ENCODE peak calls at places on chromosomes 12 and 14, in five cellular contexts. C, H, I, P and B are unnamed samples.

GRCh38 chr14:103391048-103391447 is 5.8 kb downstream of the MARK3 start:
- DNase-seq in C (peak), H (peak), I (peak), P (peak), B (no peak)

GRCh38 chr14:105468621-105469241 is 5.9 kb upstream of the CRIP2 start:
- DNase-seq in C (no peak), H (no peak), I (no peak), P (no peak), B (no peak)

GRCh38 chr12:63904653-63905052 is 60.2 kb downstream of the SRGAP1 start:
- DNase-seq in C (no peak), H (no peak), I (no peak), P (no peak), B (no peak)

GRCh38 chr14:66884149-66884548 is 305.1 kb upstream of the GARIN2 start:
- DNase-seq in C (no peak), H (no peak), I (no peak), P (no peak), B (no peak)

GRCh38 chr12:110090266-110091135 is 33.7 kb upstream of the IFT81 start:
- DNase-seq in C (no peak), H (no peak), I (no peak), P (no peak), B (no peak)

GRCh38 chr14:73239463-73240241 is 2.3 kb downstream of the PAPLN start:
- DNase-seq in C (no peak), H (no peak), I (no peak), P (no peak), B (no peak)

GRCh38 chr12:1873531-1874149 is 44.8 kb downstream of the CACNA2D4 start:
- DNase-seq in C (no peak), H (no peak), I (no peak), P (no peak), B (no peak)

GRCh38 chr12:62772556-62772955 is 162.4 kb downstream of the PPM1H start:
- DNase-seq in C (no peak), H (no peak), I (peak), P (no peak), B (no peak)

GRCh38 chr12:116864371-116865160 is 16.7 kb downstream of the HRK start:
- DNase-seq in C (no peak), H (no peak), I (no peak), P (no peak), B (no peak)

GRCh38 chr12:31029916-31030562 is 43.6 kb upstream of the DDX11 start:
- DNase-seq in C (peak), H (no peak), I (no peak), P (no peak), B (peak)

GRCh38 chr12:132386926-132387497 is 57.6 kb upstream of the GALNT9 start:
- DNase-seq in C (no peak), H (no peak), I (no peak), P (no peak), B (no peak)